ENCODE peak calls at places on chromosomes 12 and 14, in ten cellular contexts. E is neural progenitor cell, L is transverse colon, G is kidney, D is heart left ventricle, J is MCF 10A, U is endothelial cell, F is astrocyte, Z is psoas muscle, M is natural killer cell. V is an unnamed sample.

GRCh38 chr12:131318045-131318685 is 364.5 kb downstream of the ADGRD1 start:
- DNase-seq in E (no peak), L (no peak), G (no peak), D (no peak), J (no peak), U (no peak), F (no peak), Z (no peak), M (no peak), V (no peak)

GRCh38 chr14:77889971-77890442 is 90.1 kb downstream of the ADCK1 start:
- DNase-seq in E (no peak), L (no peak), G (no peak), D (no peak), J (peak; percentile 50), U (no peak), F (peak; percentile 92), Z (no peak), M (no peak), V (peak; percentile 89)

GRCh38 chr14:95431199-95432145 is 85.0 kb downstream of the SYNE3 start:
- DNase-seq in E (peak; percentile 61), L (no peak), G (peak; percentile 65), D (no peak), J (peak; percentile 48), U (peak; percentile 24), F (peak; percentile 4), Z (no peak), M (no peak), V (peak; percentile 62)

GRCh38 chr12:118436986-118437385 is 60.6 kb downstream of the SUDS3 start:
- DNase-seq in E (no peak), L (no peak), G (no peak), D (no peak), J (no peak), U (no peak), F (peak; percentile 3), Z (no peak), M (no peak), V (peak; percentile 5)

GRCh38 chr12:70733385-70733784 is 96.2 kb upstream of the PTPRB start:
- DNase-seq in E (peak; percentile 73), L (no peak), G (no peak), D (no peak), J (peak; percentile 80), U (peak; percentile 32), F (peak; percentile 37), Z (no peak), M (no peak), V (peak; percentile 90)

GRCh38 chr14:100438678-100439592 is 115.8 kb downstream of the SLC25A47 start:
- DNase-seq in E (no peak), L (peak; percentile 87), G (peak; percentile 84), D (no peak), J (peak; percentile 91), U (no peak), F (peak; percentile 94), Z (peak; percentile 32), M (no peak), V (peak; percentile 68)

GRCh38 chr14:32078030-32078793 is 1.1 kb downstream of the ARHGAP5 start:
- DNase-seq in E (peak; percentile 27), L (peak; percentile 43), G (peak; percentile 53), D (peak; percentile 32), J (peak; percentile 56), U (peak; percentile 11), F (peak; percentile 22), Z (peak; percentile 26), M (no peak), V (peak; percentile 44)

GRCh38 chr14:90453401-90453951 is 56.6 kb downstream of the CALM1 start:
- DNase-seq in E (no peak), L (no peak), G (peak; percentile 87), D (peak; percentile 60), J (no peak), U (no peak), F (peak; percentile 23), Z (no peak), M (no peak), V (peak; percentile 20)

GRCh38 chr12:68638721-68639395 is 28.2 kb downstream of the RAP1B start:
- DNase-seq in E (no peak), L (no peak), G (no peak), D (no peak), J (no peak), U (no peak), F (peak; percentile 59), Z (no peak), M (no peak), V (no peak)

GRCh38 chr14:44616204-44616603 is 109.1 kb upstream of the FSCB start:
- DNase-seq in E (no peak), L (no peak), G (no peak), D (no peak), J (no peak), U (no peak), F (no peak), Z (no peak), M (no peak), V (no peak)

GRCh38 chr12:57766464-57767311 is at the start of gene CYP27B1:
- DNase-seq in E (peak; percentile 79), L (no peak), G (no peak), D (no peak), J (peak; percentile 92), U (no peak), F (no peak), Z (no peak), M (no peak), V (peak; percentile 47)

GRCh38 chr12:70278945-70279344 is 35.7 kb downstream of the CNOT2 start:
- DNase-seq in E (no peak), L (no peak), G (no peak), D (no peak), J (no peak), U (no peak), F (no peak), Z (no peak), M (no peak), V (no peak)

DNA sequence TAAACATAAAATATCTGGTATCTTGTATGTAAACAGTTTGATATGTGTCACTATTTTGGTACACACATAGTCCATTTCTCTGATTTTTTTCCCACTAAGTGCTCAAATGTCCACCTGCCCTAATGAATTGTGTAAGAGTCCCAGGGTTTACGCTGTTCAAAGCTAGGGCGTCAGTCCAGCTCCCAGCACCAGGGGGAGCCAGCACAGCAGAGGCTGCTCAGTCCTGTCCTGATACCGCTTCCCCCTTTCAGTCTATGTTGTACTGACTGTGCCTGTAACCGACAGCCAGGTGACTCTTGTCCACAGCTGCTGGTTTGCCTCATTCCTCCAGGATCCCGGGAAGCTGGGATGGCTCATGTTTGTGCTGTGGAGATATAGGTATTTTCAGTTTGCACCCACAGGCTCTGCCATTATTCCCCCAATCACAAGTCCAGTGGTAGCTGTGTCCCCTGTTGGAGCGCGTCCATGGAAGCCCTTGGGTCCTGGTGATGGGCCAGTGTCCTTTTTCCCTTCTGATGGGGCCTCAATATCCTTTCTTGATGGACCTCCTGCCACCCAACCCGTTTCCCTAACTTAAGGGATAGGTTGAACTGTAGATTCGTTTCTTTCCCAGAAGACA is 242.0 kb downstream of the NEDD1 start:
- DNase-seq in E (peak; percentile 86), L (peak; percentile 47), G (peak; percentile 65), D (peak; percentile 24), J (peak; percentile 53), U (peak; percentile 79), F (no peak), Z (peak; percentile 19), M (no peak), V (peak; percentile 47)
- TF ChIP-seq CTCF in E (peak; percentile 93), L (peak; percentile 44), G (peak; percentile 66), D (peak; percentile 67), J (peak; percentile 64), U (peak; percentile 79), F (peak; percentile 64), Z (peak; percentile 33), M (peak; percentile 34), V (peak; percentile 75)

DNA sequence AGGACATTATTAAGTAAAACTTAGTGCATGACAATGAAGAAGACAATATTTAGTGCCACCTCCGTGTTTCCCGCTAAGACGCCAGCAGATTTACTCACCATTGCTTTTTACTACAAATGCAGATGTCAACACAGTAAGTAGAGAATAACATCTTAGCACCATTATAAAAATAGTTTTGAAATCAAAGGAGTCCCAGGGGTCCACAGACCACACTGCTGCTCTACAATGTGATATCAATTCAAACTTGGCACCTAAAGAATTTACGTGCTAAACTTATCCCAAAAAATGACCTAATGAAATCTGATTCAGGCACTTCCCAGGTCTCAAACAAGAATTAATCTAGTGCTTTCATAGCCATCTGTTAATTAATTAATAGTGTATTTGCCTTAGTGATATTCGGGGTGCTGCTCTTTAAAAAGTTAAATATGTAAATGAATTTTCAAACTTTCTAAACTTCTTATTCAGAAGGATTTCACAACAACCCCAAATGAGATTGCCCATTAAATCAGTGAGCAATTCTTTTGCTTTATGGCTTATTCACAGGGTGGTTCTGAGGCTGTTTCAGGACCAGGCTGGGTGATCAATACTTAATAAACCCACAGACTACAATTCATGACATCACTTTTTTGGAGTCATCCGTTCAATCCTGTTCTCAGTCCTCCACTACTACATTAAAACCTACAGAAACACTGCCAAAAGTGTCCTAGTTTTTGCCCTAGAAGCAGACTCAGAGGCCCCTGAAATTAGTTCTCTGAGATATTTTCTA is 161.3 kb upstream of the LMNTD1 start:
- DNase-seq in E (no peak), L (no peak), G (no peak), D (no peak), J (no peak), U (no peak), F (no peak), Z (no peak), M (no peak), V (no peak)
- TF ChIP-seq CTCF in E (no peak), L (no peak), G (no peak), D (no peak), J (no peak), U (no peak), F (no peak), Z (no peak), M (no peak), V (no peak)

GRCh38 chr12:6367065-6367968 is 8.0 kb downstream of the SCNN1A start:
- DNase-seq in E (no peak), L (no peak), G (peak; percentile 31), D (no peak), J (no peak), U (no peak), F (no peak), Z (no peak), M (no peak), V (peak; percentile 67)

GRCh38 chr12:6368906-6369525 is 6.3 kb downstream of the SCNN1A start:
- DNase-seq in E (no peak), L (no peak), G (peak; percentile 64), D (no peak), J (no peak), U (no peak), F (no peak), Z (no peak), M (no peak), V (no peak)

GRCh38 chr12:6369916-6370575 is 5.3 kb downstream of the SCNN1A start:
- DNase-seq in E (no peak), L (no peak), G (peak; percentile 46), D (no peak), J (peak; percentile 76), U (no peak), F (no peak), Z (no peak), M (no peak), V (no peak)

GRCh38 chr12:6370576-6370935 is 4.8 kb downstream of the SCNN1A start:
- DNase-seq in E (no peak), L (no peak), G (peak; percentile 61), D (no peak), J (peak; percentile 42), U (no peak), F (no peak), Z (no peak), M (no peak), V (no peak)

GRCh38 chr12:6367969-6368892 is 7.1 kb downstream of the SCNN1A start:
- DNase-seq in E (no peak), L (no peak), G (peak; percentile 23), D (no peak), J (peak; percentile 38), U (no peak), F (no peak), Z (no peak), M (no peak), V (no peak)
- TF ChIP-seq CTCF in E (no peak), L (no peak), G (no peak), D (no peak), J (no peak), U (no peak), F (no peak), Z (no peak), M (peak; percentile 2), V (no peak)

GRCh38 chr12:108516511-108517275 is 1.6 kb downstream of the FICD start:
- DNase-seq in E (no peak), L (no peak), G (no peak), D (no peak), J (peak; percentile 26), U (no peak), F (no peak), Z (no peak), M (no peak), V (peak; percentile 8)
- TF ChIP-seq CTCF in E (no peak), L (no peak), G (no peak), D (no peak), J (no peak), U (no peak), F (peak; percentile 17), Z (no peak), M (no peak), V (no peak)

V was measured in fibroblast of pulmonary artery.